ENCODE peak calls at places on chromosome X, in five cellular contexts. G is suprapubic skin, Y is upper lobe of left lung, K is stomach, T is prostate gland. M is an unnamed sample.

GRCh38 chrX:37349131-37350033 is at the start of gene PRRG1:
- DNase-seq in G (peak; percentile 76), Y (peak; percentile 92), K (peak; percentile 72), T (peak; percentile 64), M (no peak)

GRCh38 chrX:23694606-23695005 is 27.3 kb downstream of the PRDX4 start:
- DNase-seq in G (no peak), Y (no peak), K (peak; percentile 64), T (peak; percentile 46), M (no peak)

GRCh38 chrX:38142598-38142997 is 78.1 kb downstream of the SRPX start:
- DNase-seq in G (no peak), Y (no peak), K (no peak), T (no peak), M (no peak)

GRCh38 chrX:149495573-149496071 is 9.5 kb downstream of the IDS start:
- DNase-seq in G (no peak), Y (no peak), K (no peak), T (no peak), M (peak; percentile 78)

GRCh38 chrX:85375333-85375738 is 4.1 kb downstream of the POF1B start:
- DNase-seq in G (no peak), Y (no peak), K (no peak), T (no peak), M (no peak)

GRCh38 chrX:22085969-22086368 is 53.8 kb downstream of the PHEX start:
- DNase-seq in G (no peak), Y (no peak), K (no peak), T (no peak), M (no peak)

GRCh38 chrX:13285693-13286092 is 34.2 kb downstream of the ATXN3L start:
- DNase-seq in G (no peak), Y (peak; percentile 4), K (no peak), T (no peak), M (no peak)

GRCh38 chrX:70096052-70096451 is 33.8 kb downstream of the OTUD6A start:
- DNase-seq in G (no peak), Y (no peak), K (no peak), T (no peak), M (no peak)

GRCh38 chrX:40209951-40210617 is 112.3 kb upstream of the BCOR start:
- DNase-seq in G (no peak), Y (no peak), K (no peak), T (no peak), M (no peak)

GRCh38 chrX:38891641-38892413 is 90.6 kb downstream of the MID1IP1 start:
- DNase-seq in G (no peak), Y (no peak), K (no peak), T (no peak), M (no peak)

GRCh38 chrX:67601771-67602170 is 58.0 kb downstream of the AR start:
- DNase-seq in G (no peak), Y (no peak), K (no peak), T (no peak), M (no peak)

GRCh38 chrX:68831405-68832100 is 2.7 kb downstream of the EFNB1 start:
- DNase-seq in G (no peak), Y (no peak), K (no peak), T (no peak), M (peak; percentile 79)

GRCh38 chrX:100413231-100413630 is 3.2 kb upstream of the PCDH19 start:
- DNase-seq in G (no peak), Y (no peak), K (peak; percentile 44), T (peak; percentile 12), M (no peak)

GRCh38 chrX:123736333-123736921 is 3.6 kb upstream of the THOC2 start:
- DNase-seq in G (no peak), Y (no peak), K (no peak), T (no peak), M (no peak)

GRCh38 chrX:108028854-108029253 is 16.0 kb upstream of the VSIG1 start:
- DNase-seq in G (no peak), Y (no peak), K (no peak), T (no peak), M (no peak)

GRCh38 chrX:68841251-68842049 is 12.6 kb downstream of the EFNB1 start:
- DNase-seq in G (no peak), Y (peak; percentile 81), K (peak; percentile 80), T (no peak), M (no peak)

GRCh38 chrX:7068939-7069367 is 78.6 kb upstream of the STS start:
- DNase-seq in G (no peak), Y (no peak), K (no peak), T (no peak), M (no peak)

GRCh38 chrX:85988353-85988752 is 59.0 kb downstream of the CHM start:
- DNase-seq in G (no peak), Y (no peak), K (no peak), T (no peak), M (no peak)

GRCh38 chrX:69155786-69156520 is 9.3 kb downstream of the PJA1 start:
- DNase-seq in G (no peak), Y (no peak), K (no peak), T (no peak), M (peak; percentile 87)

GRCh38 chrX:5681159-5681558 is 547.5 kb downstream of the NLGN4X start:
- DNase-seq in G (no peak), Y (no peak), K (no peak), T (no peak), M (no peak)

GRCh38 chrX:16661495-16661894 is 11.5 kb downstream of the S100G start:
- DNase-seq in G (no peak), Y (no peak), K (no peak), T (no peak), M (no peak)

GRCh38 chrX:33014949-33015348 is 196.4 kb downstream of the DMD start:
- DNase-seq in G (no peak), Y (no peak), K (no peak), T (no peak), M (no peak)

GRCh38 chrX:63270873-63271272 is 80.3 kb downstream of the SPIN4 start:
- DNase-seq in G (no peak), Y (no peak), K (no peak), T (no peak), M (no peak)

GRCh38 chrX:95860127-95860526 is 824.5 kb upstream of the DIAPH2 start:
- DNase-seq in G (no peak), Y (no peak), K (no peak), T (no peak), M (no peak)

GRCh38 chrX:102651242-102651967 is at the start of gene GPRASP1:
- DNase-seq in G (peak; percentile 72), Y (peak; percentile 89), K (no peak), T (peak; percentile 55), M (no peak)

GRCh38 chrX:12210196-12210815 is 72.0 kb downstream of the FRMPD4 start:
- DNase-seq in G (no peak), Y (no peak), K (no peak), T (no peak), M (no peak)

GRCh38 chrX:70117738-70118137 is 15.5 kb upstream of the IGBP1 start:
- DNase-seq in G (no peak), Y (no peak), K (no peak), T (no peak), M (no peak)

GRCh38 chrX:38861489-38861888 is 60.2 kb downstream of the MID1IP1 start:
- DNase-seq in G (no peak), Y (no peak), K (no peak), T (no peak), M (no peak)

GRCh38 chrX:110795645-110796510 is at the start of gene CHRDL1:
- DNase-seq in G (peak; percentile 70), Y (peak; percentile 83), K (no peak), T (peak; percentile 9), M (no peak)
- TF ChIP-seq POLR2AphosphoS5 in G (no peak), Y (no peak), K (no peak), T (no peak), M (no peak)

DNA sequence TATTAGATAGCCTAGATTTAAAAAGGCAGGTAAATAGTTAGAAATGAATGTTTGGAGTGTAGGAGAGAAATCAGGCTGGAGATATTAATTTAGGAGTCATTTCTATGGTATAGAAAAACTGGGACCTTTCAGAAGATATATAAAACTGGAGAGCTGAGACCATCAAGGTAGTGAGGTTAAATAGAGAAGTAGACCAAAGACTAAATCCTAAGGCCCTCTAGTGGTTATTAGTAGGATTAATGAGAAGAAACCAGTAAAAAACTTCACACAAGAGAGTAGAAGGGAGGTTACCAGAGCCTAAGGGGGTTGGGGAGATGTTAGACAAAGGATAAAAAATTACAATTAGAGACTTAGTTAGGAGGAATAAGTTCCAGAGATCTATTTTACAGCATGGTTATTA is 351.0 kb upstream of the SPANXN1 start:
- DNase-seq in G (no peak), Y (no peak), K (no peak), T (no peak), M (no peak)
- H3K4me1 ChIP-seq in G (no peaks in the 10 kb centered on the region), Y (no peaks in the 10 kb centered on the region), K (no peaks in the 10 kb centered on the region), T (no peaks in the 10 kb centered on the region), M (no peaks in the 10 kb centered on the region)

GRCh38 chrX:151974336-151975227 is at the start of gene GABRE:
- DNase-seq in G (peak; percentile 74), Y (peak; percentile 91), K (peak; percentile 28), T (peak; percentile 39), M (no peak)
- TF ChIP-seq POLR2AphosphoS5 in G (no peak), Y (peak; percentile 60), K (peak; percentile 31), T (peak; percentile 31), M (no peak)

GRCh38 chrX:119636419-119636818 is 30.2 kb upstream of the NKRF start:
- DNase-seq in G (no peak), Y (no peak), K (no peak), T (no peak), M (no peak)
- H3K4me1 ChIP-seq in G (no peaks in the 10 kb centered on the region), Y (no peaks in the 10 kb centered on the region), K (no peaks in the 10 kb centered on the region), T (no peaks in the 10 kb centered on the region), M (no peaks in the 10 kb centered on the region)

DNA sequence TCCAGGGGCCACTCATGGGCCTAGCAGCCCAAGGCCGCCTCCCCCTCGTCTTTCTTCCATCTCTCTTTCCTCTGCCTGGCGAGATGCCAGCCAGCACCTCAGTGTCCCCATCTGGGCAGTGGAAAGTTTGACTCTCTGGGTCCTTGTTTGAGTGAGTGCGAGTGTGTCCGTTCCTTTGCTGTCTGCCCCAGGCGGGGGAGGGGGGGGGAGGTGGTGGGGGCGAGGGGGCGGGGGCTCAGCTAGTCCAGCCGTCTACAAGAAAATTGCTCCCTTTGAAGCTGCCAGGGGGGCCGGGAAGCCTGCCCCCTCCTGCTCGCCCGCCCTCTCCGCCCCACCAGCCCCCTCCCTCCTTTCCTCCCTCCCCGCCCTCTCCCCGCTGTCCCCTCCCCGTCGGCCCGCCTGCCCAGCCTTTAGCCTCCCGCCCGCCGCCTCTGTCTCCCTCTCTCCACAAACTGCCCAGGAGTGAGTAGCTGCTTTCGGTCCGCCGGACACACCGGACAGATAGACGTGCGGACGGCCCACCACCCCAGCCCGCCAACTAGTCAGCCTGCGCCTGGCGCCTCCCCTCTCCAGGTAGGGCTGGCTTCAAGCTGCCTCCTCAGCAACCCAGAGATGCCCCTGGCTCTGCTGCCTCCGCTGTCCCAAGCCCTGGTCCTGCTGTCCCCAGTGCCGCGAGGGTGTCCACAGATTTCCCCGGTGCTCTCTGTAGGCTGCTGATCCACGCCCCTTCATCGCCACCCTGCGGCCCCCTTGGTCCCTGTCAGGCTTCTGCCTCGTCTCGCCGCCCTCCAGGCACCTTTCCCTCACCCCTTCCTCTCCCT is at the start of gene BGN:
- DNase-seq in G (no peak), Y (peak; percentile 56), K (no peak), T (no peak), M (no peak)
- TF ChIP-seq POLR2AphosphoS5 in G (no peak), Y (no peak), K (no peak), T (no peak), M (no peak)

GRCh38 chrX:10099411-10099810 is 57.4 kb upstream of the CLCN4 start:
- DNase-seq in G (no peak), Y (no peak), K (no peak), T (no peak), M (no peak)
- H3K4me1 ChIP-seq in G (peaks cover 7% of the 10 kb centered on the region), Y (peaks cover 16% of the 10 kb centered on the region), K (peaks cover 23% of the 10 kb centered on the region), T (no peaks in the 10 kb centered on the region), M (no peaks in the 10 kb centered on the region)

GRCh38 chrX:114472788-114473187 is 111.1 kb upstream of the HTR2C start:
- DNase-seq in G (no peak), Y (no peak), K (no peak), T (no peak), M (no peak)
- TF ChIP-seq POLR2AphosphoS5 in G (no peak), Y (no peak), K (no peak), T (no peak), M (no peak)

M was measured in vagina.